ENCODE peak calls at places on chromosome 19, in eight cellular contexts. I is stimulated activated CD8-positive, alpha-beta memory T cell treated with anti-CD3 and anti-CD28 coated beads, Interleukin-7, amount 100 ng/mL, for 4 hours; L is T-helper 17 cell; D is Calu3; E is mucosa of gallbladder; B is globus pallidus; R is amniotic epithelial cell; C is NCI-H345. S is an unnamed sample.

GRCh38 chr19:51083783-51084182 is 1.1 kb upstream of the KLK14 start:
- DNase-seq in I (no peak), L (no peak), D (no peak), E (no peak), B (no peak), R (no peak), C (no peak), S (no peak)

GRCh38 chr19:19655051-19655594 is 8.4 kb downstream of the ATP13A1 start:
- DNase-seq in I (no peak), L (no peak), D (no peak), E (no peak), B (no peak), R (no peak), C (no peak), S (no peak)

GRCh38 chr19:3931041-3931440 is 1.8 kb upstream of the NMRK2 start:
- DNase-seq in I (no peak), L (no peak), D (peak; percentile 45), E (peak; percentile 27), B (no peak), R (no peak), C (no peak), S (no peak)

GRCh38 chr19:33406521-33407139 is 33.1 kb downstream of the CEBPG start:
- DNase-seq in I (peak; percentile 41), L (peak; percentile 71), D (peak; percentile 87), E (peak; percentile 72), B (peak; percentile 40), R (peak; percentile 22), C (peak; percentile 65), S (peak; percentile 27)

GRCh38 chr19:40090256-40091204 is at the start of gene ZNF780A:
- DNase-seq in I (peak; percentile 66), L (peak; percentile 54), D (peak; percentile 84), E (peak; percentile 78), B (peak; percentile 78), R (peak; percentile 63), C (peak; percentile 91), S (peak; percentile 47)

GRCh38 chr19:42140125-42140754 is 8.0 kb upstream of the POU2F2 start:
- DNase-seq in I (no peak), L (no peak), D (no peak), E (peak; percentile 76), B (no peak), R (peak; percentile 58), C (no peak), S (peak; percentile 45)

GRCh38 chr19:35757231-35757748 is 461 bp upstream of the HSPB6 start:
- DNase-seq in I (no peak), L (no peak), D (peak; percentile 43), E (peak; percentile 91), B (no peak), R (peak; percentile 99), C (peak; percentile 70), S (peak; percentile 89)

GRCh38 chr19:4474504-4475136 is 2.5 kb downstream of the HDGFL2 start:
- DNase-seq in I (no peak), L (no peak), D (no peak), E (no peak), B (peak; percentile 45), R (peak; percentile 75), C (no peak), S (peak; percentile 55)

GRCh38 chr19:42653841-42654240 is 59.1 kb upstream of the CEACAM8 start:
- DNase-seq in I (no peak), L (no peak), D (no peak), E (no peak), B (no peak), R (no peak), C (no peak), S (no peak)

GRCh38 chr19:5863030-5863665 is 7.2 kb downstream of the FUT5 start:
- DNase-seq in I (no peak), L (no peak), D (no peak), E (no peak), B (no peak), R (no peak), C (no peak), S (no peak)

GRCh38 chr19:863305-863620 is 3.8 kb downstream of the CFD start:
- DNase-seq in I (no peak), L (no peak), D (no peak), E (no peak), B (no peak), R (no peak), C (no peak), S (no peak)

GRCh38 chr19:49339364-49340068 is 4.3 kb downstream of the CD37 start:
- DNase-seq in I (no peak), L (no peak), D (no peak), E (peak; percentile 90), B (peak; percentile 41), R (peak; percentile 92), C (peak; percentile 60), S (no peak)

GRCh38 chr19:3649888-3650287 is 23.3 kb upstream of the CACTIN start:
- DNase-seq in I (no peak), L (no peak), D (no peak), E (no peak), B (no peak), R (no peak), C (no peak), S (no peak)

GRCh38 chr19:8468761-8469458 is 24.1 kb downstream of the HNRNPM start:
- DNase-seq in I (no peak), L (no peak), D (no peak), E (no peak), B (no peak), R (no peak), C (no peak), S (no peak)

GRCh38 chr19:8363803-8364771 is at the start of gene ANGPTL4:
- DNase-seq in I (peak; percentile 77), L (no peak), D (peak; percentile 40), E (peak; percentile 58), B (peak; percentile 61), R (peak; percentile 72), C (peak; percentile 50), S (peak; percentile 59)

GRCh38 chr19:55027472-55028337 is 10.4 kb downstream of the GP6 start:
- DNase-seq in I (no peak), L (no peak), D (no peak), E (no peak), B (no peak), R (no peak), C (no peak), S (no peak)

GRCh38 chr19:6414033-6414643 is 10.5 kb downstream of the KHSRP start:
- DNase-seq in I (no peak), L (no peak), D (no peak), E (no peak), B (no peak), R (no peak), C (no peak), S (no peak)

GRCh38 chr19:41898235-41898634 is 15.3 kb downstream of the ARHGEF1 start:
- DNase-seq in I (no peak), L (no peak), D (no peak), E (no peak), B (no peak), R (no peak), C (no peak), S (no peak)

GRCh38 chr19:48772503-48772953 is 17.2 kb downstream of the FGF21 start:
- DNase-seq in I (no peak), L (no peak), D (no peak), E (peak; percentile 71), B (no peak), R (no peak), C (no peak), S (no peak)

GRCh38 chr19:4534836-4535658 is at the start of gene PLIN5:
- DNase-seq in I (peak; percentile 27), L (no peak), D (peak; percentile 90), E (peak; percentile 64), B (peak; percentile 34), R (peak; percentile 36), C (peak; percentile 76), S (peak; percentile 15)

GRCh38 chr19:18101268-18101667 is 3.7 kb downstream of the MAST3 start:
- DNase-seq in I (no peak), L (no peak), D (no peak), E (no peak), B (no peak), R (no peak), C (no peak), S (no peak)

GRCh38 chr19:30861896-30862295 is 487.3 kb downstream of the TSHZ3 start:
- DNase-seq in I (no peak), L (no peak), D (no peak), E (no peak), B (no peak), R (no peak), C (no peak), S (no peak)

GRCh38 chr19:45890877-45891276 is 4.9 kb upstream of the IRF2BP1 start:
- DNase-seq in I (no peak), L (no peak), D (no peak), E (no peak), B (no peak), R (no peak), C (no peak), S (no peak)

GRCh38 chr19:48393559-48394330 is at the start of gene GRIN2D:
- DNase-seq in I (no peak), L (no peak), D (no peak), E (no peak), B (no peak), R (no peak), C (peak; percentile 19), S (peak; percentile 20)

GRCh38 chr19:41932259-41933130 is 4.2 kb upstream of the ERFL start:
- DNase-seq in I (no peak), L (no peak), D (no peak), E (no peak), B (no peak), R (no peak), C (no peak), S (no peak)

GRCh38 chr19:42288881-42289555 is 12.9 kb upstream of the PRR19 start:
- DNase-seq in I (no peak), L (no peak), D (no peak), E (no peak), B (no peak), R (no peak), C (no peak), S (no peak)

GRCh38 chr19:41421314-41421713 is 5.9 kb downstream of the B3GNT8 start:
- DNase-seq in I (no peak), L (no peak), D (no peak), E (no peak), B (no peak), R (no peak), C (no peak), S (no peak)

GRCh38 chr19:41311072-41311471 is 1.1 kb downstream of the CCDC97 start:
- DNase-seq in I (no peak), L (no peak), D (no peak), E (no peak), B (no peak), R (no peak), C (no peak), S (no peak)

S was measured in HFFc6.